ENCODE peak calls at places on chromosomes 13 and 19, in seven cellular contexts. M is K562, Q is kidney epithelial cell, Y is AG10803, Z is IMR-90, L is cardiac fibroblast, G is foreskin fibroblast. O is an unnamed sample.

GRCh38 chr13:73662833-73663232 is 471.4 kb downstream of the KLF12 start:
- DNase-seq in Q (no peak), M (no peak), L (no peak), G (no peak), Z (no peak), Y (no peak), O (no peak)

GRCh38 chr19:50273821-50274220 is 55.4 kb downstream of the KCNC3 start:
- DNase-seq in Z (no peak), L (no peak), Q (no peak), M (no peak), G (no peak), Y (no peak), O (no peak)

GRCh38 chr13:25394661-25395060 is 22.9 kb downstream of the ATP8A2 start:
- DNase-seq in Y (no peak), G (no peak), Q (no peak), L (no peak), M (peak), Z (no peak), O (no peak)

GRCh38 chr13:65808061-65808460 is 1422.1 kb downstream of the PCDH9 start:
- DNase-seq in Q (no peak), Z (peak), M (no peak), L (peak), Y (no peak), G (peak), O (no peak)

GRCh38 chr19:45824041-45824471 is 8.9 kb upstream of the RSPH6A start:
- DNase-seq in Q (no peak), M (no peak), L (no peak), Z (no peak), Y (no peak), G (no peak), O (no peak)

GRCh38 chr19:48271531-48272151 is 1.8 kb downstream of the ZNF114 start:
- DNase-seq in L (peak), M (no peak), Y (peak), G (peak), Q (no peak), Z (peak), O (no peak)

GRCh38 chr13:91369432-91369831 is 21.9 kb downstream of the MIR17HG start:
- DNase-seq in L (peak), Q (no peak), G (peak), Z (peak), M (no peak), Y (peak), O (no peak)

GRCh38 chr13:40803316-40803715 is 13.9 kb downstream of the SLC25A15 start:
- DNase-seq in G (no peak), M (no peak), Z (no peak), Y (no peak), L (no peak), Q (no peak), O (no peak)

GRCh38 chr19:51810228-51810627 is 15.3 kb downstream of the FPR3 start:
- DNase-seq in G (no peak), L (peak), Q (no peak), Z (no peak), M (no peak), Y (peak), O (no peak)

GRCh38 chr13:84362777-84363176 is 480.5 kb upstream of the SLITRK1 start:
- DNase-seq in M (no peak), Q (no peak), Z (no peak), G (peak), L (peak), Y (peak), O (no peak)

GRCh38 chr13:20217168-20217567 is 15.0 kb downstream of the GJB6 start:
- DNase-seq in Z (no peak), Y (no peak), L (no peak), Q (no peak), M (no peak), G (no peak), O (no peak)

GRCh38 chr19:9941236-9941635 is 4.9 kb upstream of the OLFM2 start:
- DNase-seq in Q (no peak), G (peak), L (peak), M (no peak), Y (peak), Z (peak), O (no peak)

GRCh38 chr19:32831611-32832010 is 38.0 kb downstream of the SLC7A9 start:
- DNase-seq in Y (no peak), Z (no peak), Q (no peak), L (no peak), M (no peak), G (no peak), O (no peak)

GRCh38 chr19:48415395-48415794 is 21.9 kb downstream of the GRIN2D start:
- DNase-seq in G (peak), M (peak), Q (no peak), Y (peak), L (peak), Z (peak), O (no peak)

GRCh38 chr19:4910594-4911273 is 1.4 kb downstream of the UHRF1 start:
- DNase-seq in L (peak), Q (no peak), Y (peak), G (peak), Z (peak), M (no peak), O (no peak)

GRCh38 chr19:43527860-43528622 is 1.0 kb upstream of the ETHE1 start:
- DNase-seq in L (no peak), Q (no peak), G (peak), Y (peak), Z (no peak), M (peak), O (no peak)

GRCh38 chr13:95327190-95327589 is 25.9 kb upstream of the ABCC4 start:
- DNase-seq in M (no peak), Y (no peak), L (no peak), G (no peak), Z (no peak), Q (no peak), O (no peak)

GRCh38 chr13:44425041-44425814 is 51.6 kb downstream of the SERP2 start:
- DNase-seq in Q (no peak), L (no peak), Y (no peak), Z (no peak), M (no peak), G (no peak), O (no peak)

GRCh38 chr19:46579286-46579944 is 21.7 kb upstream of the CALM3 start:
- DNase-seq in L (no peak), Y (no peak), G (no peak), Q (no peak), Z (no peak), M (no peak), O (no peak)

GRCh38 chr13:23506821-23507210 is 63.4 kb upstream of the TNFRSF19 start:
- DNase-seq in M (no peak), Q (peak), L (peak), Y (peak), Z (peak), G (peak), O (no peak)

GRCh38 chr13:23500858-23501257 is 67.4 kb upstream of the SACS start:
- DNase-seq in M (no peak), Y (peak), G (peak), Q (no peak), Z (peak), L (peak), O (peak)

GRCh38 chr13:23506071-23506820 is 64.0 kb upstream of the TNFRSF19 start:
- DNase-seq in Y (peak), M (no peak), Z (peak), Q (no peak), G (peak), L (peak), O (peak)

GRCh38 chr13:23504188-23504587 is 66.0 kb upstream of the TNFRSF19 start:
- DNase-seq in Q (no peak), G (peak), L (no peak), M (no peak), Y (peak), Z (peak), O (no peak)

GRCh38 chr13:23505007-23505406 is 65.2 kb upstream of the TNFRSF19 start:
- DNase-seq in Y (peak), L (peak), G (peak), Q (no peak), Z (peak), M (no peak), O (no peak)
- H3K4me3 ChIP-seq in Y (peak), L (no peak), G (peak), Q (no peak), Z (no peak), M (no peak), O (peak)

GRCh38 chr19:19061491-19061890 is 2.3 kb upstream of the SLC25A42 start:
- DNase-seq in M (no peak), Y (no peak), Z (no peak), Q (no peak), L (no peak), G (peak), O (no peak)

GRCh38 chr19:19064811-19065745 is 1.3 kb downstream of the SLC25A42 start:
- DNase-seq in G (peak), Q (no peak), Z (no peak), L (no peak), M (peak), Y (no peak), O (no peak)

GRCh38 chr19:19062454-19063182 is 1.2 kb upstream of the SLC25A42 start:
- DNase-seq in Y (peak), L (no peak), M (no peak), Q (peak), G (peak), Z (peak), O (peak)

GRCh38 chr19:19063183-19064097 is at the start of gene SLC25A42:
- DNase-seq in M (peak), Z (peak), Y (peak), G (peak), L (peak), Q (peak), O (peak)

GRCh38 chr19:19064098-19064722 is 416 bp downstream of the SLC25A42 start:
- DNase-seq in Z (no peak), G (no peak), M (no peak), L (no peak), Q (no peak), Y (no peak), O (no peak)
- TF ChIP-seq CTCF in Z (peak), G (peak), M (peak), L (peak), Q (peak), Y (peak), O (peak)

GRCh38 chr19:17522988-17523872 is 11.8 kb downstream of the PGLS start:
- DNase-seq in Z (no peak), L (no peak), G (no peak), Q (no peak), Y (no peak), M (no peak), O (no peak)
- H3K4me3 ChIP-seq in Z (no peak), L (no peak), G (no peak), Q (no peak), Y (no peak), M (no peak), O (no peak)

DNA sequence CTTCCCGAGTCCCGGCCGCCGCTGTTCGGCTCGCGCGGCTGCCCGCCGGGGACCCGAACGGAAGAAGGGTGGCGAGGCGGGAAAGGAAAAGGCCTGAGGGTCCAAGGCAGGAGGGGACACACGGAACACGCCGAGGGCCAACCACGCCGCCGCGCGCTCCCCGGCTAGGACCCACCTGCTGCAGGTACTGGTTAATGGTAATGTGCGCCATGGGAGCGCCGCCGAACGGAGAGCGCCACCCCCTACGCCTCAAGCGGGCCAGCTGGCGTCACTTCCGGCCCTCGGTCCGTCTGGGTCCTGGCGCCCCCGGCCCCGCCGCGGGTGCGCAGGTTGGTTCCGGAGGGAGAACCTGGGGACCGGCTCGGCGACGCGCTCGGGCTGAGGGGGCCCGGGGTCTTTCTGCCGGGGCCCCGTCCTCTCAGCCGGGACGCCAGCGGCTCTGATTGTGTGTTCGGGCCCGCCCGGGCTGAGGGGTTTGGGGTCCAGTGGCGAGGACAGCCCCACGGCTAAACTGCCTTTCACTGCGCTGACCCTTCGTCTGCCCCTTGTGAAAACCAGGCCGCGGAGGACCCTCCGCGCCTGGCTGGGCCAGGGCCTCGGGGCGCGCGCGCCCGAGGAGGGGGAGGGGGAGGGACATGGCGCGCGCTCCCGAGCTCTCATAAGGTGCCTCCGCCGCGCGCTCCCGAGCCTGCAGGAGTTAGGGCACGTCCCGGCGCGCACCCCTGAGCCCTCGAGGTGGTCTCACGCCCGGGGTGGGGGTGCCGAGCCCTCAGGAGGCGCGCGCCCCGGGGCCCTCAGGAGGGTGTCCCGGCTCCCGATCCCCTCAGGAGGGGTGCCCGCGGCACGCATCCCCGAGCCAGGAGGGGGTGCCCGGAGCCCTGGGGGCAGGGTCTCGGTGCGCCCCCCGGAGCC is at the start of gene PCID2:
- DNase-seq in Z (peak), Q (peak), M (peak), Y (peak), L (peak), G (peak), O (no peak)
- TF ChIP-seq CTCF in Z (no peak), Q (no peak), M (no peak), Y (no peak), L (no peak), G (no peak), O (no peak)

O was measured in HFF-Myc.